ENCODE peak calls at places on chromosomes 16 and 17, in five cellular contexts. P is heart left ventricle, Z is K562, K is A549, H is colonic mucosa. G is an unnamed sample.

GRCh38 chr17:78589885-78590284 is 12.7 kb upstream of the DNAH17 start:
- DNase-seq in P (peak; percentile 51), Z (no peak), K (peak; percentile 41), H (no peak), G (peak; percentile 17)

GRCh38 chr17:41579484-41580243 is 7.0 kb downstream of the KRT14 start:
- DNase-seq in P (peak; percentile 71), Z (peak; percentile 92), K (peak; percentile 87), H (peak; percentile 95), G (peak; percentile 89)

GRCh38 chr17:63425478-63425877 is 20.6 kb downstream of the CYB561 start:
- DNase-seq in P (peak; percentile 78), Z (peak; percentile 88), K (peak; percentile 83), H (peak; percentile 84), G (peak; percentile 59)

GRCh38 chr16:88276591-88276990 is 106.2 kb upstream of the ZNF469 start:
- DNase-seq in P (no peak), Z (no peak), K (no peak), H (no peak), G (no peak)

GRCh38 chr17:4712526-4712925 is 2.1 kb downstream of the ARRB2 start:
- DNase-seq in P (no peak), Z (no peak), K (no peak), H (peak; percentile 67), G (no peak)

GRCh38 chr17:4003501-4004421 is 39.5 kb upstream of the ATP2A3 start:
- DNase-seq in P (peak; percentile 70), Z (no peak), K (no peak), H (peak; percentile 94), G (no peak)

GRCh38 chr16:70709961-70710360 is 24.1 kb upstream of the MTSS2 start:
- DNase-seq in P (no peak), Z (no peak), K (no peak), H (no peak), G (no peak)

GRCh38 chr17:50055055-50055425 is 870 bp upstream of the ITGA3 start:
- DNase-seq in P (no peak), Z (no peak), K (peak; percentile 84), H (peak; percentile 87), G (peak; percentile 84)

GRCh38 chr17:77327566-77328463 is 187.0 kb downstream of the SEC14L1 start:
- DNase-seq in P (peak; percentile 52), Z (no peak), K (no peak), H (peak; percentile 61), G (no peak)

GRCh38 chr16:65697061-65697460 is 575.2 kb upstream of the CDH11 start:
- DNase-seq in P (no peak), Z (no peak), K (no peak), H (no peak), G (no peak)

GRCh38 chr17:57939797-57940196 is 15.4 kb downstream of the CUEDC1 start:
- DNase-seq in P (no peak), Z (peak; percentile 31), K (no peak), H (peak; percentile 60), G (no peak)

GRCh38 chr16:70442344-70442743 is 3.4 kb upstream of the ST3GAL2 start:
- DNase-seq in P (no peak), Z (no peak), K (no peak), H (no peak), G (no peak)

GRCh38 chr17:50328360-50328759 is 17.6 kb upstream of the XYLT2 start:
- DNase-seq in P (no peak), Z (no peak), K (no peak), H (no peak), G (no peak)

GRCh38 chr17:59361916-59362810 is 30.7 kb downstream of the YPEL2 start:
- DNase-seq in P (no peak), Z (no peak), K (no peak), H (no peak), G (no peak)

GRCh38 chr16:71230122-71230845 is at the start of gene HYDIN:
- DNase-seq in P (no peak), Z (peak; percentile 58), K (peak; percentile 67), H (peak; percentile 40), G (peak; percentile 93)

GRCh38 chr16:10919003-10919351 is 23.3 kb downstream of the DEXI start:
- DNase-seq in P (no peak), Z (no peak), K (no peak), H (no peak), G (no peak)

GRCh38 chr17:60971515-60972369 is 294.1 kb downstream of the BCAS3 start:
- DNase-seq in P (no peak), Z (peak; percentile 48), K (peak; percentile 73), H (peak; percentile 20), G (peak; percentile 20)

GRCh38 chr17:45782889-45783592 is 1.1 kb upstream of the CRHR1 start:
- DNase-seq in P (no peak), Z (peak; percentile 28), K (peak; percentile 58), H (no peak), G (no peak)

GRCh38 chr16:63907251-63907650 is 1214.6 kb downstream of the CDH11 start:
- DNase-seq in P (no peak), Z (no peak), K (no peak), H (no peak), G (no peak)

GRCh38 chr16:27067138-27067537 is 411 bp downstream of the C16orf82 start:
- DNase-seq in P (peak; percentile 66), Z (no peak), K (no peak), H (no peak), G (no peak)

GRCh38 chr17:78137392-78138203 is 7.0 kb downstream of the TMC8 start:
- DNase-seq in P (no peak), Z (peak; percentile 84), K (peak; percentile 65), H (no peak), G (no peak)

GRCh38 chr16:19746561-19746960 is 28.5 kb downstream of the IQCK start:
- DNase-seq in P (no peak), Z (peak; percentile 9), K (no peak), H (no peak), G (no peak)

GRCh38 chr16:72786606-72787005 is 261.3 kb downstream of the ZFHX3 start:
- DNase-seq in P (no peak), Z (no peak), K (no peak), H (no peak), G (no peak)

GRCh38 chr16:2785101-2785991 is 2.0 kb downstream of the PRSS33 start:
- DNase-seq in P (no peak), Z (no peak), K (no peak), H (no peak), G (no peak)

GRCh38 chr17:44351464-44351863 is 6.4 kb downstream of the GRN start:
- DNase-seq in P (no peak), Z (no peak), K (no peak), H (no peak), G (no peak)

GRCh38 chr16:51773051-51773450 is 622.0 kb upstream of the SALL1 start:
- DNase-seq in P (no peak), Z (no peak), K (no peak), H (no peak), G (no peak)

GRCh38 chr16:56363781-56364565 is 61.4 kb downstream of the AMFR start:
- DNase-seq in P (no peak), Z (no peak), K (no peak), H (no peak), G (no peak)

GRCh38 chr17:74554909-74555308 is 9.0 kb upstream of the CD300C start:
- DNase-seq in P (no peak), Z (no peak), K (no peak), H (no peak), G (no peak)

GRCh38 chr17:76119409-76120371 is 16.1 kb upstream of the EXOC7 start:
- DNase-seq in P (no peak), Z (no peak), K (no peak), H (no peak), G (no peak)

GRCh38 chr17:1532836-1533602 is 16.6 kb upstream of the INPP5K start:
- DNase-seq in P (no peak), Z (peak; percentile 53), K (peak; percentile 62), H (no peak), G (no peak)

GRCh38 chr17:45775148-45775547 is 9.0 kb upstream of the CRHR1 start:
- DNase-seq in P (no peak), Z (no peak), K (no peak), H (no peak), G (no peak)

GRCh38 chr16:29743827-29744531 is 1.8 kb downstream of the C16orf54 start:
- DNase-seq in P (no peak), Z (no peak), K (no peak), H (peak; percentile 31), G (no peak)

GRCh38 chr16:84548971-84549844 is 44.7 kb upstream of the MEAK7 start:
- DNase-seq in P (no peak), Z (no peak), K (no peak), H (no peak), G (no peak)

GRCh38 chr16:87203060-87203656 is 114.0 kb downstream of the C16orf95 start:
- DNase-seq in P (no peak), Z (peak; percentile 86), K (peak; percentile 84), H (peak; percentile 67), G (peak; percentile 64)

GRCh38 chr16:85606920-85607319 is 6.2 kb upstream of the GSE1 start:
- DNase-seq in P (no peak), Z (peak; percentile 46), K (no peak), H (no peak), G (no peak)

GRCh38 chr17:72116692-72117469 is 3.9 kb upstream of the SOX9 start:
- DNase-seq in P (no peak), Z (no peak), K (no peak), H (peak; percentile 32), G (no peak)

GRCh38 chr16:50265260-50265659 is 1.1 kb upstream of the ADCY7 start:
- DNase-seq in P (peak; percentile 47), Z (peak; percentile 65), K (peak; percentile 39), H (peak; percentile 55), G (no peak)

GRCh38 chr17:42060231-42060630 is 9.8 kb upstream of the C17orf113 start:
- DNase-seq in P (no peak), Z (no peak), K (no peak), H (peak; percentile 55), G (no peak)

GRCh38 chr17:40561871-40562611 is 3.2 kb downstream of the CCR7 start:
- DNase-seq in P (no peak), Z (no peak), K (peak; percentile 39), H (no peak), G (no peak)
- TF ChIP-seq CTCF in P (no peak), Z (peak; percentile 21), K (no peak), H (no peak), G (no peak)

GRCh38 chr17:73317554-73318426 is 6.0 kb upstream of the CDC42EP4 start:
- DNase-seq in P (no peak), Z (peak; percentile 30), K (no peak), H (no peak), G (no peak)
- H3K27ac ChIP-seq in P (no peak overlapping the region), Z (peak overlapping the region; percentile 9), K (no peak overlapping the region), H (no peak overlapping the region), G (peak overlapping the region; percentile 84)

DNA sequence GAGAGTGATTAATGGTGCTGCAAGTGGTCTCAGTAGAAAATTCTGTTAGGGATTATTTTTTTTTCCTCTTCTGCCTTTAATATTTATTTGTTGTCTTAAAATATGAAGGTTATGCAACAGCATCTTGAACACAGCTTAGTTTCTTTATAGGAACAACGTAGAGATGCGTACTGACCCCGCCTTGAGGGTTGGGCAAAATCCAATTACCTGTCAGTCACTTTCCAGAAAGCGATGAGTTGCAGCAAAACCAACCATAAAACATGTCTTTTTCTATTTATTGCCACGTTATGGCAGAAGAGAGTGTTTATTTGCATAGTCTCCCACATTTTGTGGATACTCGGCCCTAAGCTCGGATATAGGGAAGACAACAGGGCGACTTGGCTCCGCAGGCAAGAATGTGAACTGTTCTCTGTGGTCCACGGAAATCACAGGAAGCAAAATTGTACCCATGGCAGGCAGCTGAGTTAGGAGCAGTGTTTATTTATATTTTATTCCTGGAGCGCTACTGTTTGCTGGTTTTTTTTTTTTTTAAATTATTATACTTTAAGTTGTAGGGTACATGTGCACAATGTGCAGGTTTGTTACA is 44.3 kb upstream of the CACNG5 start:
- DNase-seq in P (no peak), Z (no peak), K (no peak), H (no peak), G (no peak)
- TF ChIP-seq CTCF in P (no peak), Z (no peak), K (no peak), H (no peak), G (no peak)

GRCh38 chr16:4936181-4936990 is 562 bp downstream of the PPL start:
- DNase-seq in P (no peak), Z (peak; percentile 39), K (peak; percentile 42), H (peak; percentile 53), G (peak; percentile 49)
- H3K27ac ChIP-seq in P (no peak overlapping the region), Z (no peak overlapping the region), K (peak overlapping the region; percentile 69), H (peak overlapping the region; percentile 59), G (peak overlapping the region; percentile 100)

G was measured in RWPE1.